ENCODE peak calls at places on chromosome 11, in four cellular contexts. X, O, G and S are unnamed samples.

GRCh38 chr11:1931326-1931725 is 11.8 kb downstream of the TNNT3 start:
- DNase-seq in X (no peak), O (no peak), G (peak; percentile 24), S (no peak)

GRCh38 chr11:10878408-10879214 is 20.8 kb upstream of the ZBED5 start:
- DNase-seq in X (no peak), O (peak; percentile 25), G (peak; percentile 72), S (no peak)

GRCh38 chr11:66450610-66451009 is 12.0 kb upstream of the MRPL11 start:
- DNase-seq in X (no peak), O (no peak), G (no peak), S (no peak)

GRCh38 chr11:17351510-17352176 is at the start of gene NCR3LG1:
- DNase-seq in X (peak; percentile 46), O (peak; percentile 66), G (peak; percentile 77), S (peak; percentile 93)

GRCh38 chr11:31958086-31958735 is 132.7 kb upstream of the RCN1 start:
- DNase-seq in X (peak; percentile 48), O (peak; percentile 62), G (peak; percentile 29), S (peak; percentile 30)

GRCh38 chr11:74024630-74025029 is 15.7 kb upstream of the UCP3 start:
- DNase-seq in X (peak; percentile 37), O (peak; percentile 64), G (peak; percentile 92), S (peak; percentile 91)

GRCh38 chr11:35344990-35345655 is 74.2 kb downstream of the SLC1A2 start:
- DNase-seq in X (no peak), O (no peak), G (no peak), S (no peak)

GRCh38 chr11:118527109-118527508 is at the start of gene TTC36:
- DNase-seq in X (no peak), O (no peak), G (no peak), S (no peak)

GRCh38 chr11:1746516-1746931 is 3.9 kb downstream of the IFITM10 start:
- DNase-seq in X (no peak), O (no peak), G (no peak), S (no peak)

GRCh38 chr11:109320595-109320994 is 101.4 kb upstream of the C11orf87 start:
- DNase-seq in X (no peak), O (no peak), G (peak; percentile 34), S (no peak)

GRCh38 chr11:57798905-57799559 is 37.4 kb downstream of the CTNND1 start:
- DNase-seq in X (peak; percentile 68), O (peak; percentile 69), G (peak; percentile 52), S (peak; percentile 84)

GRCh38 chr11:70567680-70568503 is 169.6 kb downstream of the CTTN start:
- DNase-seq in X (no peak), O (no peak), G (peak; percentile 10), S (no peak)

GRCh38 chr11:82636620-82637019 is 97.0 kb downstream of the FAM181B start:
- DNase-seq in X (no peak), O (no peak), G (no peak), S (no peak)

GRCh38 chr11:15818132-15818842 is 538.1 kb downstream of the SOX6 start:
- DNase-seq in X (no peak), O (peak; percentile 34), G (no peak), S (no peak)

GRCh38 chr11:78802058-78802633 is 227.5 kb upstream of the NARS2 start:
- DNase-seq in X (peak; percentile 32), O (peak; percentile 62), G (no peak), S (no peak)

GRCh38 chr11:118608268-118609214 is 1.1 kb downstream of the PHLDB1 start:
- DNase-seq in X (peak; percentile 49), O (peak; percentile 51), G (peak; percentile 85), S (peak; percentile 96)

GRCh38 chr11:69131644-69132300 is 24.0 kb upstream of the SMIM38 start:
- DNase-seq in X (peak; percentile 88), O (peak; percentile 95), G (peak; percentile 70), S (peak; percentile 91)

GRCh38 chr11:68411501-68411991 is 49.0 kb upstream of the PPP6R3 start:
- DNase-seq in X (no peak), O (no peak), G (no peak), S (no peak)

GRCh38 chr11:128891912-128892398 is 799 bp downstream of the KCNJ5 start:
- DNase-seq in X (peak; percentile 56), O (peak; percentile 43), G (no peak), S (no peak)

GRCh38 chr11:7670631-7671030 is 2.7 kb downstream of the CYB5R2 start:
- DNase-seq in X (no peak), O (no peak), G (no peak), S (no peak)

GRCh38 chr11:130071211-130071712 is 1.6 kb downstream of the APLP2 start:
- DNase-seq in X (no peak), O (no peak), G (peak; percentile 35), S (no peak)

GRCh38 chr11:70535191-70535971 is 137.1 kb downstream of the CTTN start:
- DNase-seq in X (no peak), O (no peak), G (no peak), S (no peak)

GRCh38 chr11:64124147-64124546 is 41.8 kb downstream of the MACROD1 start:
- DNase-seq in X (no peak), O (peak; percentile 77), G (no peak), S (no peak)

GRCh38 chr11:114141863-114142590 is 82.5 kb downstream of the ZBTB16 start:
- DNase-seq in X (no peak), O (no peak), G (no peak), S (no peak)

GRCh38 chr11:17413414-17414316 is 25.2 kb upstream of the KCNJ11 start:
- DNase-seq in X (peak; percentile 95), O (peak; percentile 33), G (no peak), S (no peak)

GRCh38 chr11:59102259-59102765 is 4.7 kb upstream of the FAM111B start:
- DNase-seq in X (peak; percentile 56), O (peak; percentile 51), G (peak; percentile 13), S (peak; percentile 32)

GRCh38 chr11:2804701-2805387 is 80.7 kb downstream of the CDKN1C start:
- DNase-seq in X (peak; percentile 8), O (peak; percentile 0), G (no peak), S (peak; percentile 85)

GRCh38 chr11:12404461-12404860 is 27.1 kb downstream of the PARVA start:
- DNase-seq in X (peak; percentile 32), O (peak; percentile 41), G (no peak), S (no peak)

GRCh38 chr11:17473071-17473744 is 3.4 kb downstream of the ABCC8 start:
- DNase-seq in X (no peak), O (no peak), G (peak; percentile 7), S (no peak)

GRCh38 chr11:970319-970871 is 44.7 kb downstream of the AP2A2 start:
- DNase-seq in X (no peak), O (no peak), G (no peak), S (no peak)

GRCh38 chr11:31655483-31655882 is 145.9 kb downstream of the ELP4 start:
- DNase-seq in X (no peak), O (no peak), G (peak; percentile 85), S (no peak)

GRCh38 chr11:16890442-16890841 is 123.8 kb downstream of the PLEKHA7 start:
- DNase-seq in X (no peak), O (no peak), G (no peak), S (no peak)

DNA sequence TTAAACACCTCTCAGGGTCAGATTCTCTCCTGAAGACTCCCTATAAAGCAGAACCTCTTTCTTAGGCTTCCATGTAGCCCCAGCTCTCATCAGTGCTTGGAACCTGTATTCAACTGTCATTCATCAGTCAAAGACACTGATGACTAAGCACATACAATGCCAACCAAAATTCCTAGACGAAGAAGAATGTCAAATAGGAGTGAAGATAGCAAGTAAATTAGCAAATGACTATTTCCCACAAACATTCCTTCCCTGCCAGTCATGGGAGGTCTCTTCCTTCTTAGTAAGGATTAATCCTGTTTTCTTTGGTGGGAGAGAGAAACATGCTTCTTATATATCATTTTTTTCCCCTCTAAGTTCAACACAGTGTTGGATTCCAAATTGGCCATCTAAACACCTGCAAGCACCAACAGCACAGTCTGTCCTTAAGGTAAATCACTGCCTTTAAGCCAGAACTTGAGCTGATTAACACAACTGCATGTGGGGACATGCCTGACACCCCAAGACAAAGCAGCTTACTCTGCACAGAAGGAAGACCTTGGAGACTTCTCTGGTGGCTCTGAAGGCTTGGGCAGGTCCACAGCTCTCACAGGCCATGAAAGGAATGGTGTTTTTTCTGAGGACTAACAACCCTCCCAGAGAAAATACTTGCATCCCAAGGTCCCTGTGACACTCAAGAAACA is 47.5 kb upstream of the ME3 start:
- DNase-seq in X (no peak), O (no peak), G (peak; percentile 85), S (no peak)
- TF ChIP-seq CTCF in X (no peak), O (no peak), G (no peak), S (no peak)

DNA sequence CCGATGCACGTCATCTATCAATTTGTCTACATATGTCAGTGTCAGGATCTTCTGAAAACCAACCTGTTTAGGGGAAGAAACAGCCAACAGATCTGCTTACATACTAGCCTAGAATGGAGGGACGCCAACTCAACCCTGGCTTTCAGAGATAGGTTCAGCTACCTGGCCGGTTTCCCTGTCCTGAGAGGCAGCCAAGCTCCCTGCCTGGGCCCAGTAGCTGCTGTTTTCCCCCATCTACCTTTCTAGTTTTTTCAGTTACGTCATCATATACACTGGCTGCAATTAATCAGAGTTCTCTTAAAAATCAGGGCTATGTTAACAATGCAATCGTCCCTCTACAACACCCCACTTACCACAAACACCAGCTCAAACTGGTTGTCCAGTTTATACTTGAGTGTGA is 1.0 kb downstream of the SRPRA start:
- DNase-seq in X (peak; percentile 86), O (peak; percentile 53), G (no peak), S (no peak)
- H3K4me3 ChIP-seq in X (peak overlapping the region; percentile 78), O (peak overlapping the region; percentile 3), G (peak overlapping the region; percentile 86), S (peak overlapping the region; percentile 52)

DNA sequence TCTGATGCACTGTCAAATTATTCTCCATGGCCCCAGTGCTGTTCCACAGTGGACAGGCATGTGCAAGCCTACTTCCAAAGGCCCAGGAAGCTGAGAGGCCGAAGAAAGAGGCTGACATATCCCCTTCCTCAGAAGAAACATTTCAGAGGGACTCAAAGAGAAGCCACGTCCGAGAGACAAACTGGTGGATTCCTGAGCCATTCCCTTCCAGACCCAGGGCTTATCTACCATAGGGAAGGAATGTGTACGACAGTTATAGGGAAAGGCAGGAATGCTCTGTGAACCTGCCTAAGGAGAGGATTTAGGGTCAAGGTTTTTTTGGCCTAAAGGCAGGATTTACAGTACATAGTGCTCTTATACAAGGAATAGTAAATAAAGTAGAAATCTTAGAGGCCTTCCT is 46.9 kb upstream of the TSKU start:
- DNase-seq in X (no peak), O (no peak), G (no peak), S (no peak)
- TF ChIP-seq POLR2A in X (no peak), O (no peak), G (no peak), S (no peak)

DNA sequence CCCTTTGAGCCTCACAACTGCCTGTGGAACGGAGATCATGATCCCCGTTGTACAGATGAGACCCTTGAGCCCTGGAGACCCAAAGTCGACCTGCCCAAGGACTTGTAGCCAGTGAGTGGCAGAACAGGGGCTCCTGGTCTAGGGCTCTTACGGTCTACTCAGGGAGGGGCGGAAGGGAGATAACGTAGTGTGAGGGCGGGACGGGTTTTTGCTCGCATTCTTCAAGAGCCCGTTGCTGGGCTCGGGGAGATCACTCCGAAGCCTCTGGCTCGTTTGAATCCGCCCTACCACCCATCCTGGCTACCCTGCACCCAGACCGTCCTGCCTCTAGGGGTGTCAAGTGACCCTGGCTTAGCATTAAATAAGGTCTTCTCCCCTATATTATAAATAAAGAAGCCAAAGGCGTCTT is 637 bp downstream of the CRY2 start:
- DNase-seq in X (peak; percentile 57), O (peak; percentile 63), G (peak; percentile 64), S (peak; percentile 87)
- TF ChIP-seq CTCF in X (peak; percentile 11), O (no peak), G (peak; percentile 11), S (no peak)

GRCh38 chr11:111400595-111400994 is 21.5 kb upstream of the POU2AF1 start:
- DNase-seq in X (no peak), O (no peak), G (no peak), S (no peak)
- H3K4me3 ChIP-seq in X (no peak overlapping the region), O (no peak overlapping the region), G (no peak overlapping the region), S (no peak overlapping the region)

GRCh38 chr11:95254139-95254704 is 23.2 kb upstream of the SESN3 start:
- DNase-seq in X (peak; percentile 53), O (peak; percentile 88), G (peak; percentile 87), S (peak; percentile 93)
- TF ChIP-seq POLR2A in X (no peak), O (peak; percentile 71), G (no peak), S (no peak)